ENCODE peak calls at places on chromosomes 4 and X, in six cellular contexts. B is LoVo; Q is lower lobe of right lung; W is neural crest cell; E is adipocyte; X is activated T-helper 1 cell treated with anti-CD3 and anti-CD28 coated beads, Interleukin-2, amount 50 U/mL, for 16 hours. C is an unnamed sample.

GRCh38 chr4:8191136-8191747 is 7.8 kb upstream of the SH3TC1 start:
- DNase-seq in E (no peak), W (no peak), X (no peak), B (peak; percentile 58), Q (peak; percentile 85), C (no peak)

GRCh38 chr4:67684839-67685531 is 16.0 kb downstream of the UBA6 start:
- DNase-seq in W (no peak), B (no peak), X (no peak), E (peak; percentile 39), Q (no peak), C (no peak)

GRCh38 chr4:70945452-70946055 is 43.4 kb downstream of the MOB1B start:
- DNase-seq in X (no peak), Q (no peak), W (no peak), B (no peak), E (peak; percentile 37), C (no peak)

GRCh38 chr4:10639100-10639499 is 45.5 kb downstream of the CLNK start:
- DNase-seq in E (no peak), X (no peak), W (no peak), B (no peak), Q (no peak), C (no peak)

GRCh38 chrX:3713225-3713936 is at the start of gene PRKX:
- DNase-seq in X (peak; percentile 15), W (peak; percentile 57), B (peak; percentile 34), E (peak; percentile 72), Q (peak; percentile 58), C (no peak)

GRCh38 chr4:82639947-82640346 is 78.2 kb upstream of the TMEM150C start:
- DNase-seq in Q (no peak), X (no peak), W (no peak), E (no peak), B (no peak), C (no peak)

GRCh38 chrX:12956704-12957541 is 18.0 kb upstream of the TMSB4X start:
- DNase-seq in W (no peak), X (no peak), B (peak; percentile 36), E (peak; percentile 52), Q (no peak), C (no peak)

GRCh38 chr4:123554263-123554662 is 157.7 kb downstream of the SPRY1 start:
- DNase-seq in B (no peak), E (peak; percentile 11), X (no peak), W (no peak), Q (no peak), C (no peak)

GRCh38 chr4:187414716-187415115 is 580.9 kb upstream of the ZFP42 start:
- DNase-seq in Q (no peak), W (no peak), E (no peak), B (no peak), X (no peak), C (no peak)

GRCh38 chr4:53899544-53900274 is 164.7 kb downstream of the CHIC2 start:
- DNase-seq in Q (no peak), X (no peak), B (no peak), W (no peak), E (peak; percentile 91), C (no peak)

GRCh38 chr4:88526221-88526815 is 2.7 kb upstream of the PYURF start:
- DNase-seq in W (no peak), E (peak; percentile 74), B (no peak), Q (no peak), X (no peak), C (no peak)